ENCODE peak calls at places on chromosomes 7 and 10, in seven cellular contexts. One of them, this sample, is unnamed.

GRCh38 chr10:127774771-127775559 is 38.0 kb downstream of the FOXI2 start:
- DNase-seq in mesenchymal stem cell: no peak
- DNase-seq in mesendoderm: no peak
- DNase-seq in neuronal stem cell: no peak
- DNase-seq in H9: no peak
- DNase-seq in H1: no peak
- DNase-seq in trophoblast cell: no peak
- DNase-seq in this sample: no peak

GRCh38 chr7:16753932-16754571 is 497 bp downstream of the TSPAN13 start:
- DNase-seq in mesenchymal stem cell: peak
- DNase-seq in mesendoderm: peak
- DNase-seq in neuronal stem cell: peak
- DNase-seq in H9: peak
- DNase-seq in H1: no peak
- DNase-seq in trophoblast cell: peak
- DNase-seq in this sample: peak

GRCh38 chr7:55065079-55065478 is 46.3 kb downstream of the EGFR start:
- DNase-seq in mesenchymal stem cell: peak
- DNase-seq in mesendoderm: peak
- DNase-seq in neuronal stem cell: no peak
- DNase-seq in H9: no peak
- DNase-seq in H1: no peak
- DNase-seq in trophoblast cell: peak
- DNase-seq in this sample: peak

GRCh38 chr7:36620166-36620708 is 104.1 kb downstream of the AOAH start:
- DNase-seq in mesenchymal stem cell: no peak
- DNase-seq in mesendoderm: no peak
- DNase-seq in neuronal stem cell: no peak
- DNase-seq in H9: no peak
- DNase-seq in H1: no peak
- DNase-seq in trophoblast cell: no peak
- DNase-seq in this sample: no peak

GRCh38 chr10:95482501-95483248 is 78.5 kb downstream of the SORBS1 start:
- DNase-seq in mesenchymal stem cell: no peak
- DNase-seq in mesendoderm: no peak
- DNase-seq in neuronal stem cell: no peak
- DNase-seq in H9: no peak
- DNase-seq in H1: no peak
- DNase-seq in trophoblast cell: peak
- DNase-seq in this sample: no peak

GRCh38 chr7:135098391-135098790 is 49.5 kb upstream of the TMEM140 start:
- DNase-seq in mesenchymal stem cell: no peak
- DNase-seq in mesendoderm: peak
- DNase-seq in neuronal stem cell: no peak
- DNase-seq in H9: no peak
- DNase-seq in H1: no peak
- DNase-seq in trophoblast cell: peak
- DNase-seq in this sample: no peak

GRCh38 chr10:101843032-101843991 is at the start of gene KCNIP2:
- DNase-seq in mesenchymal stem cell: no peak
- DNase-seq in mesendoderm: peak
- DNase-seq in neuronal stem cell: no peak
- DNase-seq in H9: peak
- DNase-seq in H1: no peak
- DNase-seq in trophoblast cell: peak
- DNase-seq in this sample: no peak

GRCh38 chr10:60426425-60426824 is 36.8 kb upstream of the ANK3 start:
- DNase-seq in mesenchymal stem cell: peak
- DNase-seq in mesendoderm: no peak
- DNase-seq in neuronal stem cell: no peak
- DNase-seq in H9: no peak
- DNase-seq in H1: no peak
- DNase-seq in trophoblast cell: peak
- DNase-seq in this sample: peak

GRCh38 chr7:80637453-80637852 is 989 bp upstream of the CD36 start:
- DNase-seq in mesenchymal stem cell: no peak
- DNase-seq in mesendoderm: no peak
- DNase-seq in neuronal stem cell: no peak
- DNase-seq in H9: no peak
- DNase-seq in H1: no peak
- DNase-seq in trophoblast cell: no peak
- DNase-seq in this sample: no peak

GRCh38 chr10:34796133-34796532 is 19.0 kb downstream of the PARD3 start:
- DNase-seq in mesenchymal stem cell: no peak
- DNase-seq in mesendoderm: no peak
- DNase-seq in neuronal stem cell: no peak
- DNase-seq in H9: no peak
- DNase-seq in H1: no peak
- DNase-seq in trophoblast cell: no peak
- DNase-seq in this sample: no peak

GRCh38 chr7:105261689-105262088 is 127.0 kb downstream of the SRPK2 start:
- DNase-seq in mesenchymal stem cell: peak
- DNase-seq in mesendoderm: peak
- DNase-seq in neuronal stem cell: no peak
- DNase-seq in H9: no peak
- DNase-seq in H1: no peak
- DNase-seq in trophoblast cell: no peak
- DNase-seq in this sample: peak

GRCh38 chr10:128049226-128050010 is 76.8 kb downstream of the MKI67 start:
- DNase-seq in mesenchymal stem cell: no peak
- DNase-seq in mesendoderm: peak
- DNase-seq in neuronal stem cell: no peak
- DNase-seq in H9: no peak
- DNase-seq in H1: no peak
- DNase-seq in trophoblast cell: peak
- DNase-seq in this sample: no peak

GRCh38 chr7:84100866-84101265 is 93.7 kb downstream of the SEMA3A start:
- DNase-seq in mesenchymal stem cell: peak
- DNase-seq in mesendoderm: peak
- DNase-seq in neuronal stem cell: no peak
- DNase-seq in H9: no peak
- DNase-seq in H1: no peak
- DNase-seq in trophoblast cell: peak
- DNase-seq in this sample: peak

GRCh38 chr10:33139191-33139646 is 181.2 kb upstream of the ITGB1 start:
- DNase-seq in mesenchymal stem cell: no peak
- DNase-seq in mesendoderm: peak
- DNase-seq in neuronal stem cell: no peak
- DNase-seq in H9: no peak
- DNase-seq in H1: no peak
- DNase-seq in trophoblast cell: no peak
- DNase-seq in this sample: no peak

GRCh38 chr10:98349508-98349922 is 65.5 kb downstream of the PYROXD2 start:
- DNase-seq in mesenchymal stem cell: peak
- DNase-seq in mesendoderm: no peak
- DNase-seq in neuronal stem cell: no peak
- DNase-seq in H9: no peak
- DNase-seq in H1: no peak
- DNase-seq in trophoblast cell: peak
- DNase-seq in this sample: peak

GRCh38 chr10:98416589-98416988 is 1.6 kb upstream of the PYROXD2 start:
- DNase-seq in mesenchymal stem cell: no peak
- DNase-seq in mesendoderm: no peak
- DNase-seq in neuronal stem cell: no peak
- DNase-seq in H9: no peak
- DNase-seq in H1: no peak
- DNase-seq in trophoblast cell: no peak
- DNase-seq in this sample: no peak

GRCh38 chr10:7407368-7408002 is 3.3 kb downstream of the SFMBT2 start:
- DNase-seq in mesenchymal stem cell: peak
- DNase-seq in mesendoderm: peak
- DNase-seq in neuronal stem cell: no peak
- DNase-seq in H9: peak
- DNase-seq in H1: no peak
- DNase-seq in trophoblast cell: no peak
- DNase-seq in this sample: no peak

GRCh38 chr7:3371601-3372000 is 70.5 kb downstream of the SDK1 start:
- DNase-seq in mesenchymal stem cell: peak
- DNase-seq in mesendoderm: no peak
- DNase-seq in neuronal stem cell: no peak
- DNase-seq in H9: no peak
- DNase-seq in H1: no peak
- DNase-seq in trophoblast cell: no peak
- DNase-seq in this sample: no peak

GRCh38 chr10:29865700-29866355 is 193.6 kb downstream of the JCAD start:
- DNase-seq in mesenchymal stem cell: peak
- DNase-seq in mesendoderm: peak
- DNase-seq in neuronal stem cell: no peak
- DNase-seq in H9: no peak
- DNase-seq in H1: no peak
- DNase-seq in trophoblast cell: peak
- DNase-seq in this sample: peak

GRCh38 chr7:15332962-15333361 is 228.9 kb downstream of the AGMO start:
- DNase-seq in mesenchymal stem cell: no peak
- DNase-seq in mesendoderm: no peak
- DNase-seq in neuronal stem cell: no peak
- DNase-seq in H9: no peak
- DNase-seq in H1: no peak
- DNase-seq in trophoblast cell: no peak
- DNase-seq in this sample: no peak

GRCh38 chr7:78020131-78020873 is 221.7 kb downstream of the PHTF2 start:
- DNase-seq in mesenchymal stem cell: peak
- DNase-seq in mesendoderm: peak
- DNase-seq in neuronal stem cell: peak
- DNase-seq in H9: no peak
- DNase-seq in H1: no peak
- DNase-seq in trophoblast cell: peak
- DNase-seq in this sample: peak

GRCh38 chr10:35387768-35388167 is 51.5 kb downstream of the CCNY start:
- DNase-seq in mesenchymal stem cell: no peak
- DNase-seq in mesendoderm: no peak
- DNase-seq in neuronal stem cell: no peak
- DNase-seq in H9: no peak
- DNase-seq in H1: no peak
- DNase-seq in trophoblast cell: peak
- DNase-seq in this sample: peak

GRCh38 chr10:104018471-104018870 is 51.5 kb downstream of the SLK start:
- DNase-seq in mesenchymal stem cell: no peak
- DNase-seq in mesendoderm: no peak
- DNase-seq in neuronal stem cell: no peak
- DNase-seq in H9: no peak
- DNase-seq in H1: no peak
- DNase-seq in trophoblast cell: no peak
- DNase-seq in this sample: no peak
- H2BK5ac ChIP-seq in mesenchymal stem cell: no peak
- H2BK5ac ChIP-seq in mesendoderm: no peak
- H2BK5ac ChIP-seq in neuronal stem cell: no peak
- H2BK5ac ChIP-seq in H9: no peak
- H2BK5ac ChIP-seq in H1: no peak
- H2BK5ac ChIP-seq in trophoblast cell: no peak
- H2BK5ac ChIP-seq in this sample: no peak

DNA sequence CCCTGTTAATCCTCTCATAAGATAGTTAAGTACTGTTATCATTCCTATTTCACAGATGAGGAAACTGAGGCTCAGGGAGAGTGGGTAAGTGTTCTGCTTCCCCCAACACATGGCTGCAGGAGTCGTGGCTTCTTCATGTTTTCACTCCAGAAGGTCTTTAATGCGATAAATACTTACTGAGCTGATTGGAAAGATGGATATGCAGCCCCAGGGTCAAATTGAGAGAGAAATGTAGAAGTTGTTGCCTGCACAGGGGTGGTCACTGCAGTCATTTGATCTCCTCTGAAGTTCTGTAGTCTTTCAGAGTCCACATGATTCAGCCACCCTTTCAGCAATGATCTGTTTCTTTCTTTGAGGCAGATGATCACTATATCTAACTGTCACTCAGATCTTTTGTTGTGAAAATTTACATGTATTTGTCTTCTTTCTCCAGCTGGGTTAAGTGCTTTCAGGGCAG is 29.3 kb downstream of the CRCP start:
- DNase-seq in mesenchymal stem cell: no peak
- DNase-seq in mesendoderm: no peak
- DNase-seq in neuronal stem cell: no peak
- DNase-seq in H9: no peak
- DNase-seq in H1: no peak
- DNase-seq in trophoblast cell: no peak
- DNase-seq in this sample: no peak
- H2BK5ac ChIP-seq in mesenchymal stem cell: no peak
- H2BK5ac ChIP-seq in mesendoderm: no peak
- H2BK5ac ChIP-seq in neuronal stem cell: no peak
- H2BK5ac ChIP-seq in H9: no peak
- H2BK5ac ChIP-seq in H1: no peak
- H2BK5ac ChIP-seq in trophoblast cell: no peak
- H2BK5ac ChIP-seq in this sample: no peak

GRCh38 chr7:75856562-75856961 is 22.3 kb upstream of the RHBDD2 start:
- DNase-seq in mesenchymal stem cell: no peak
- DNase-seq in mesendoderm: no peak
- DNase-seq in neuronal stem cell: no peak
- DNase-seq in H9: no peak
- DNase-seq in H1: no peak
- DNase-seq in trophoblast cell: peak
- DNase-seq in this sample: no peak
- H2BK5ac ChIP-seq in mesenchymal stem cell: no peak
- H2BK5ac ChIP-seq in mesendoderm: no peak
- H2BK5ac ChIP-seq in neuronal stem cell: no peak
- H2BK5ac ChIP-seq in H9: no peak
- H2BK5ac ChIP-seq in H1: no peak
- H2BK5ac ChIP-seq in trophoblast cell: no peak
- H2BK5ac ChIP-seq in this sample: no peak

GRCh38 chr10:74675527-74675926 is 150.9 kb upstream of the KAT6B start:
- DNase-seq in mesenchymal stem cell: no peak
- DNase-seq in mesendoderm: peak
- DNase-seq in neuronal stem cell: peak
- DNase-seq in H9: no peak
- DNase-seq in H1: no peak
- DNase-seq in trophoblast cell: no peak
- DNase-seq in this sample: no peak

GRCh38 chr10:74683067-74683466 is 143.3 kb upstream of the KAT6B start:
- DNase-seq in mesenchymal stem cell: peak
- DNase-seq in mesendoderm: no peak
- DNase-seq in neuronal stem cell: no peak
- DNase-seq in H9: no peak
- DNase-seq in H1: no peak
- DNase-seq in trophoblast cell: peak
- DNase-seq in this sample: peak

GRCh38 chr10:74681917-74682627 is 144.3 kb upstream of the KAT6B start:
- DNase-seq in mesenchymal stem cell: no peak
- DNase-seq in mesendoderm: no peak
- DNase-seq in neuronal stem cell: no peak
- DNase-seq in H9: no peak
- DNase-seq in H1: no peak
- DNase-seq in trophoblast cell: no peak
- DNase-seq in this sample: peak

GRCh38 chr10:74674892-74675291 is 151.5 kb upstream of the KAT6B start:
- DNase-seq in mesenchymal stem cell: no peak
- DNase-seq in mesendoderm: no peak
- DNase-seq in neuronal stem cell: no peak
- DNase-seq in H9: no peak
- DNase-seq in H1: no peak
- DNase-seq in trophoblast cell: no peak
- DNase-seq in this sample: no peak

DNA sequence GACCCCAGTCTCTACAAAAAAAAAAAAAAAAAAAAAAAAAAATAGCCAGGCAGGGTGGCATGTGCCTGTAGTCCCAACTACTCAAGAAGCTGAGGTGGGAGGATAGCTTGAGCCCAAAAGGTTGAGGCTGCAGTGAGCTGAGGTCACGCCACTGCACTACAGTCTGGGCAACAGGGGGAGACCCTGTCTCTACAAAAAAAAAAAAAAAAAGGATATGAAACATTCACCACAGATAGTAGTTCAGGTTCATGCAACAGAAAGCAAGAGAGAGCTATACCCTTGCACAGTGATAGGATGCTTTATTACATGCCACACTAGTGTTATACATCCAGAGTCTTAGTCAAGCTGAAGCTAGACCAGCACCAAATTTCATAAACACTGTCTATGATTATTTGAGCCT is 148.4 kb upstream of the KAT6B start:
- DNase-seq in mesenchymal stem cell: no peak
- DNase-seq in mesendoderm: no peak
- DNase-seq in neuronal stem cell: no peak
- DNase-seq in H9: no peak
- DNase-seq in H1: no peak
- DNase-seq in trophoblast cell: no peak
- DNase-seq in this sample: no peak
- H2BK5ac ChIP-seq in mesenchymal stem cell: no peak
- H2BK5ac ChIP-seq in mesendoderm: no peak
- H2BK5ac ChIP-seq in neuronal stem cell: no peak
- H2BK5ac ChIP-seq in H9: no peak
- H2BK5ac ChIP-seq in H1: no peak
- H2BK5ac ChIP-seq in trophoblast cell: no peak
- H2BK5ac ChIP-seq in this sample: no peak

This sample was measured in IMR-90.